ENCODE peak calls at places on chromosomes 12 and 14, in nine cellular contexts. C is CD8-positive, alpha-beta memory T cell; T is CD8-positive, alpha-beta T cell; L is naive thymus-derived CD4-positive, alpha-beta T cell; P is cardiac fibroblast; B is A549; D is BJ; E is AG10803; Q is fibroblast of the aortic adventitia. A is an unnamed sample.

GRCh38 chr12:132772551-132772950 is 10.9 kb upstream of the ANKLE2 start:
- DNase-seq in D (no peak), L (no peak), B (no peak), P (no peak), T (no peak), C (no peak), Q (no peak), E (no peak), A (no peak)

GRCh38 chr14:21300892-21301291 is 21.0 kb downstream of the RPGRIP1 start:
- DNase-seq in L (peak; percentile 9), P (no peak), E (no peak), C (peak; percentile 10), Q (no peak), B (no peak), D (no peak), T (peak; percentile 28), A (no peak)

GRCh38 chr12:75998292-75999063 is 33.1 kb downstream of the PHLDA1 start:
- DNase-seq in E (peak; percentile 48), C (no peak), D (no peak), L (no peak), T (no peak), P (peak; percentile 40), B (no peak), Q (no peak), A (no peak)

GRCh38 chr14:104977008-104977680 is 1.0 kb downstream of the AHNAK2 start:
- DNase-seq in P (no peak), T (no peak), B (peak; percentile 61), L (no peak), E (no peak), D (no peak), C (no peak), Q (no peak), A (no peak)

GRCh38 chr14:28121512-28122297 is 644.9 kb upstream of the FOXG1 start:
- DNase-seq in D (no peak), L (no peak), E (no peak), Q (no peak), T (no peak), B (no peak), P (no peak), C (no peak), A (no peak)

GRCh38 chr12:62472472-62472871 is 5.8 kb downstream of the MON2 start:
- DNase-seq in P (no peak), C (no peak), L (no peak), D (peak; percentile 8), T (no peak), E (no peak), B (no peak), Q (no peak), A (no peak)

GRCh38 chr12:14843425-14843887 is at the start of gene ART4:
- DNase-seq in E (no peak), T (no peak), Q (peak; percentile 56), C (no peak), L (no peak), B (no peak), P (peak; percentile 73), D (no peak), A (no peak)

GRCh38 chr12:27580561-27581330 is 56.7 kb downstream of the PPFIBP1 start:
- DNase-seq in C (no peak), E (no peak), P (no peak), B (no peak), T (no peak), L (no peak), D (no peak), Q (no peak), A (no peak)

GRCh38 chr14:22432348-22432976 is 156.6 kb downstream of the DAD1 start:
- DNase-seq in E (peak; percentile 90), L (no peak), D (peak; percentile 29), B (peak; percentile 77), T (no peak), Q (peak; percentile 95), P (peak; percentile 97), C (no peak), A (peak; percentile 96)

GRCh38 chr14:76514599-76514998 is 138.7 kb downstream of the ESRRB start:
- DNase-seq in Q (peak; percentile 5), E (no peak), D (no peak), L (no peak), T (no peak), C (no peak), B (peak; percentile 56), P (peak; percentile 5), A (no peak)

GRCh38 chr12:109860961-109861360 is 19.4 kb downstream of the GLTP start:
- DNase-seq in P (no peak), D (no peak), C (no peak), T (no peak), E (no peak), Q (no peak), B (no peak), L (no peak), A (no peak)

GRCh38 chr14:99065551-99065950 is 206.4 kb downstream of the BCL11B start:
- DNase-seq in P (no peak), L (no peak), C (no peak), T (no peak), E (no peak), D (no peak), Q (no peak), B (no peak), A (no peak)

GRCh38 chr12:66397574-66397973 is 95.3 kb downstream of the HELB start:
- DNase-seq in B (no peak), C (no peak), P (no peak), D (no peak), Q (no peak), E (no peak), T (no peak), L (no peak), A (no peak)

GRCh38 chr14:55881577-55882241 is 236.5 kb upstream of the PELI2 start:
- DNase-seq in T (no peak), L (no peak), D (no peak), B (peak; percentile 21), Q (peak; percentile 8), E (peak; percentile 36), C (no peak), P (no peak), A (no peak)

DNA sequence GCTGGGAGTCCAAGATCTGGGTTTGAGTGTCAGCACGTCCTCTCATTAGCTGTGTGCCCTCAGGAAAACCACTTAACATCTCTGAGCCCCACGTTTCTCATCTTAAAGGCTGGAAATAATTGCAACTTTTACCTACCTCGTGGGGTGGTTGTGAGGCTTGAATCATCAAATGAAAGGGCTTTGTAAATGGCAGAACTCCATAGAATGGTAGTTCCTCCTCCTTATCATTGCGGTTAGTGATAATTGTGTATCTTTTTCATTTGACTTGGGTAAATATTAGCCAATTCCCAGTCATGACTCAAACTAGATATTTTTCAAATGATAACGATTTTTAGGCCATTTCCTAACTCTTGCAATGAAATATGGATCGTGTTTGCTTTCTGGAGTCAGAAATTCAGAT is 205.5 kb downstream of the CHST11 start:
- DNase-seq in P (peak; percentile 76), C (no peak), Q (peak; percentile 70), L (no peak), E (no peak), B (peak; percentile 54), D (no peak), T (no peak), A (no peak)
- H3K4me3 ChIP-seq in P (no peak overlapping the region), C (no peak overlapping the region), Q (no peak overlapping the region), L (no peak overlapping the region), E (no peak overlapping the region), B (no peak overlapping the region), D (no peak overlapping the region), T (no peak overlapping the region), A (no peak overlapping the region)

DNA sequence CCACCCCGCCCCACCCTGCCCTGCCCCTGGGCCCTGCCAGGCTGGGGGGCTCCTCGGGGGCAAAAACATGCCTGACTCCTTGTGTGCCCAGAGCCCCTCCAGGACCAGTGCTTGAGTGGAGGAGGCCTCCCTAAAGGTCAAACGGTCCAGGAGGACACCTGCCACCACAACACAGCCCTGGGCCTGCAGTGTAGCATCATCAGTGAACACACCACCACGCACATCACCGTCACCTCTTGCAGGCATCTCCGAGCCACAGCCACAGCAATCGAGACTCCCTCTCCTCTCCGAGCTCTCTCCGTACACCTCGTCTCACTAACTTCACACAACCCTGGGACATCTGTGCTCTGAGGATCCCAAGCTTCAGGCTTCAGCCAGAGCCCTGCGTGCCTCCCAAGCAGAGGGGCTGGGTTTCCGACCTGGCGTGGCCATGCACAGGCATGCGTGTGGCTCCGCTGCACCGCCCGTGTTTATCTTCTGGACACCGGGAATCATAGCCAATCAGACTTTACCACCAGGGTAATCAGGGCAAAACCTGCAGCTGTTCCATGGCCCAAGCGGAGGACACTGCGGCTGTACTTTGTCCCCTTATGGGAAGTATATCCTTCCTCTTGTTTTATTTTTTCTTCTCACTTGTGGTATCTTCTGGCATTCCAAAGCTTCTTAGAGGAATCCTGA is 6.2 kb upstream of the DIO3 start:
- DNase-seq in P (no peak), E (no peak), B (no peak), L (no peak), T (no peak), Q (no peak), C (no peak), D (no peak), A (no peak)
- H3K4me3 ChIP-seq in P (no peak overlapping the region), E (no peak overlapping the region), B (no peak overlapping the region), L (no peak overlapping the region), T (no peak overlapping the region), Q (no peak overlapping the region), C (no peak overlapping the region), D (no peak overlapping the region), A (no peak overlapping the region)

DNA sequence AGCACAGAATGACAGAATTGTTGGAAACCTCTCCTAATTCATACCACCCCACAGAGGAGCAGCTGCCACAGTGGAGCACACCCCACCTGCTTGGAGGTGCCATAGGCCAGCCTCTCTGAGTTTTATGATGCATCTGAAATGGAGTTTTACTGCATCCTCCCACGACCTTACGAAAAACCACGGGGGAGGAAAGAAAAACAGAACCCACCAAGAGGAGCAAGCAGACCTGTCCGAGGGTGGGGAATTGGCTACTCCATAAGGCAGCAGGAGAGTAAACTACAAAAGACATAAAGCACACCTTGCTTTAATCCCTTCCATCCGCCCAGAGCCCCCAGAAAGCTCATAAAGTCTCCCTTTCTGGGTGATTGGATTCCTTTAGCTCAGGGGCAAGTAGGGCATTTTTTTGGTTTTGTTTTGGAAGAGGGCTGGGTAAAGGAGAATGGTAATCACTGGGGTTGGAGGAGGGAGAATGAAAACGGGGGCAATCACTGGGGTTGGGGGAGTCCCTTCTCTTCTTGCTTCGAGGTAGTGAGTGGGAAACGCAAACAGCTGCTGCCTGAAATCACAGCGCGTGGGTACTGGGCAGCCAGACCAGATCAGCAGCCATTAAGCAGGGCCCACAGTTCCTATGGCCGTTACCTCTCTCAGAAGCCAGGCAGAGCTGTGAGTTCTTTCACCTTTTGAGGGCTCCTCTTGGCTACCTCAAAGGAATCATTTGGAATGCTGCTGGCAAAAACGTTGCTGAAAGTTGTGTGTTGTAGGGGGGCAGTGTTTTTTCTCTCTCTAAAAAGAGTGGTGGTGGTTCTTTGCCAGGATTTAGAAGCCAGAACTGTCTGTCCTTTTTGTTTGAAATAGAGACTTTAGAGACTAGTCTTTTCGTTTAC is 433.6 kb downstream of the ZFP36L1 start:
- DNase-seq in B (no peak), P (no peak), D (no peak), Q (no peak), T (no peak), L (no peak), C (no peak), E (no peak), A (no peak)
- H3K4me3 ChIP-seq in B (no peak overlapping the region), P (no peak overlapping the region), D (no peak overlapping the region), Q (no peak overlapping the region), T (no peak overlapping the region), L (no peak overlapping the region), C (no peak overlapping the region), E (no peak overlapping the region), A (no peak overlapping the region)

GRCh38 chr12:57632898-57633825 is at the start of gene B4GALNT1:
- DNase-seq in E (peak; percentile 48), P (peak; percentile 56), Q (peak; percentile 48), D (no peak), L (peak; percentile 64), T (peak; percentile 70), C (peak; percentile 44), B (peak; percentile 86), A (no peak)
- H3K4me3 ChIP-seq in E (peak within 1 kb of the TSS; percentile 58), P (peak within 1 kb of the TSS; percentile 51), Q (peak within 1 kb of the TSS; percentile 69), D (peak within 1 kb of the TSS; percentile 49), L (peak within 1 kb of the TSS; percentile 57), T (peak within 1 kb of the TSS; percentile 57), C (peak within 1 kb of the TSS; percentile 49), B (peak within 1 kb of the TSS; percentile 83), A (peak within 1 kb of the TSS; percentile 55)

A was measured in LNCaP clone FGC.